ENCODE peak calls at places on chromosomes 12 and 14, in nine cellular contexts. A is cardiac muscle cell, Z is spleen, L is hepatocyte, Q is mammary epithelial cell, Y is right cardiac atrium, O is aorta, B is right atrium auricular region, P is heart left ventricle. R is an unnamed sample.

GRCh38 chr12:126747530-126748149 is 1519.3 kb upstream of the TMEM132C start:
- DNase-seq in Q (no peak), B (no peak), P (peak; percentile 73), Y (peak; percentile 28), Z (peak; percentile 83), L (peak; percentile 46), A (peak; percentile 57), O (peak; percentile 49), R (no peak)

GRCh38 chr14:26872510-26872909 is 274.7 kb upstream of the NOVA1 start:
- DNase-seq in Z (no peak), B (peak; percentile 70), L (no peak), A (peak; percentile 10), Q (no peak), O (no peak), P (no peak), Y (peak; percentile 39), R (no peak)

GRCh38 chr12:6234214-6234613 is 34.0 kb downstream of the CD9 start:
- DNase-seq in O (no peak), A (no peak), P (no peak), Q (no peak), Y (no peak), Z (no peak), L (no peak), B (no peak), R (no peak)

GRCh38 chr12:121145221-121145620 is 12.5 kb downstream of the P2RX7 start:
- DNase-seq in L (no peak), Z (no peak), O (no peak), Y (no peak), A (no peak), B (no peak), P (no peak), Q (no peak), R (no peak)

GRCh38 chr12:13937735-13938134 is 43.7 kb downstream of the GRIN2B start:
- DNase-seq in O (no peak), P (no peak), L (no peak), Q (no peak), Y (no peak), A (no peak), Z (no peak), B (no peak), R (no peak)

GRCh38 chr12:67434653-67435375 is 165.7 kb downstream of the CAND1 start:
- DNase-seq in Z (no peak), L (peak; percentile 66), A (no peak), P (no peak), B (peak; percentile 69), Y (no peak), O (peak; percentile 52), Q (peak; percentile 67), R (peak; percentile 58)

GRCh38 chr12:50065726-50066310 is 8.4 kb downstream of the ASIC1 start:
- DNase-seq in Y (no peak), Q (no peak), P (no peak), O (peak; percentile 34), A (no peak), B (no peak), L (no peak), Z (no peak), R (no peak)

GRCh38 chr14:23379331-23380196 is 2.7 kb downstream of the CMTM5 start:
- DNase-seq in Z (peak; percentile 88), O (no peak), B (peak; percentile 76), A (peak; percentile 86), Q (peak; percentile 55), P (peak; percentile 81), L (peak; percentile 79), Y (peak; percentile 67), R (peak; percentile 8)

GRCh38 chr12:6278439-6279255 is 31.8 kb upstream of the PLEKHG6 start:
- DNase-seq in Z (peak; percentile 96), L (peak; percentile 97), A (peak; percentile 89), O (peak; percentile 92), Q (peak; percentile 93), B (peak; percentile 86), Y (peak; percentile 91), P (peak; percentile 92), R (no peak)

GRCh38 chr12:50533971-50534370 is 29.2 kb downstream of the DIP2B start:
- DNase-seq in Q (no peak), Y (no peak), O (no peak), B (no peak), Z (no peak), L (no peak), A (no peak), P (no peak), R (no peak)

GRCh38 chr14:78355109-78355508 is 184.9 kb downstream of the NRXN3 start:
- DNase-seq in O (no peak), P (no peak), Y (no peak), Z (no peak), Q (no peak), L (no peak), B (no peak), A (no peak), R (no peak)

GRCh38 chr12:106841471-106842302 is 67.2 kb downstream of the RIC8B start:
- DNase-seq in P (no peak), L (peak; percentile 61), O (no peak), A (peak; percentile 72), B (no peak), Q (peak; percentile 17), Y (no peak), Z (no peak), R (no peak)

GRCh38 chr12:29562167-29562776 is 64.8 kb upstream of the OVCH1 start:
- DNase-seq in Z (no peak), B (peak; percentile 70), Y (peak; percentile 39), A (peak; percentile 38), L (no peak), O (peak; percentile 56), P (no peak), Q (no peak), R (no peak)

GRCh38 chr12:124761876-124762275 is 101.8 kb downstream of the SCARB1 start:
- DNase-seq in Q (no peak), Y (peak; percentile 65), P (no peak), Z (no peak), A (peak; percentile 35), B (no peak), L (no peak), O (no peak), R (no peak)

GRCh38 chr12:77925536-77926108 is 94.9 kb downstream of the NAV3 start:
- DNase-seq in A (peak; percentile 78), Y (peak; percentile 76), Q (peak; percentile 77), Z (peak; percentile 70), P (peak; percentile 62), L (peak; percentile 85), O (peak; percentile 60), B (peak; percentile 77), R (peak; percentile 81)

GRCh38 chr12:3418609-3419469 is 72.2 kb upstream of the PRMT8 start:
- DNase-seq in Y (no peak), A (no peak), O (no peak), B (peak; percentile 11), P (no peak), Q (no peak), Z (no peak), L (peak; percentile 44), R (no peak)

GRCh38 chr12:75481013-75481705 is 604 bp downstream of the GLIPR1 start:
- DNase-seq in Y (no peak), P (no peak), A (no peak), B (no peak), Q (no peak), Z (no peak), L (no peak), O (no peak), R (no peak)
- H3K27ac ChIP-seq in Y (no peak overlapping the region), P (peak overlapping the region; percentile 73), A (no peak overlapping the region), B (peak overlapping the region; percentile 70), Q (peak overlapping the region; percentile 85), Z (peak overlapping the region; percentile 93), L (peak overlapping the region; percentile 83), O (peak overlapping the region; percentile 97), R (peak overlapping the region; percentile 79)

GRCh38 chr14:22271838-22272237 is 317.2 kb downstream of the DAD1 start:
- DNase-seq in A (no peak), Z (no peak), P (no peak), O (no peak), B (no peak), L (no peak), Y (no peak), Q (no peak), R (no peak)
- H3K27ac ChIP-seq in A (no peak overlapping the region), Z (no peak overlapping the region), P (no peak overlapping the region), O (no peak overlapping the region), B (no peak overlapping the region), L (no peak overlapping the region), Y (no peak overlapping the region), Q (no peak overlapping the region), R (no peak overlapping the region)

GRCh38 chr12:56943878-56944277 is 9.7 kb upstream of the SDR9C7 start:
- DNase-seq in B (no peak), L (no peak), Q (no peak), Y (no peak), Z (no peak), A (no peak), O (no peak), P (no peak), R (no peak)

GRCh38 chr12:56951582-56952339 is 5.6 kb downstream of the RDH16 start:
- DNase-seq in P (no peak), Q (no peak), B (no peak), Z (no peak), Y (no peak), O (no peak), A (no peak), L (no peak), R (no peak)

GRCh38 chr12:56948881-56949280 is 8.5 kb downstream of the RDH16 start:
- DNase-seq in A (no peak), B (no peak), P (no peak), Q (no peak), L (no peak), Y (no peak), Z (no peak), O (no peak), R (no peak)

GRCh38 chr12:56953314-56953713 is 4.1 kb downstream of the RDH16 start:
- DNase-seq in Y (no peak), O (no peak), A (no peak), L (no peak), Z (no peak), B (no peak), Q (no peak), P (no peak), R (no peak)

DNA sequence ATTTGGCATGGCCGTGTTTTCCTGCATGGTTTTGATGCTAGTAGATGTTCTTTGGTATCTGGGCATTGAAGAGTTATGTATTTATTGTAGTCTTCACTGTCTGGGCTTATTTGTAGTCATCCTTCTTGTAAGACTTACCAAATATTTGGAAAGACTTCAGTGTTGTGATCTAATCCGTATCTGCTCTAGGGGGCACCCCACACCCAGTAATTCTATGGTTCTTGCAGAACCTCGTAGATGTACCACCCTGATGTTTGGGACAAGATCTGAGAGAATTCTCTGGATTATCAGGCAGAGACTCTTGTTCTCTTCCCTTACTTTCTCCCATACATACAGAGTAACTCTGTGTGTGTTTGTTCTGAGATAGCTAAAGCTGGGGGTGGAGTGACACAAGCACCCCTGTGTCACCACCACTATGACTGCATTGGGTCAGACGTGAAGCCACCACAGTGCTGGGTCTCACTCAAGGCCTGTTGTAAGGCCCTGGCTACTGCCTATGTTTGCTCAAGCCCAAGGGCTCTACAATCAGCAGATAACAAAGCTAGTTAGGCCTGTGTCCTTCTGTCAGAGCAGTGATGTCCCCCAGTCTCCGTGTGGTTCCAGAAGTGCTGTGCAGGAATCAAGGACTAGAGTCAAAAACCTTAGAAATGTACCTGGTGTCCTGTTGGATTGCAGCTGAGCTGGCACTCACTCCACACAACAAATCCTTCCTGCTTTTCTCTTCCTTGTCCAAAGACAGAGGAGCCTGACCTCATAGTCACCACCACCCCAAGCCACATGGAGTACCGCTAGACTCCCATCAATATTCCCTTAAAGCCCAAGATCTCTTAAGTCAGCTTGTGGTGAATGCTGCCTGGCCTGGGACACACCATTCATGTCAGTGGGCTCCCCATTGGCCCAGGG is 9.5 kb downstream of the RDH16 start:
- DNase-seq in P (no peak), O (no peak), B (no peak), L (no peak), Z (no peak), Y (no peak), A (no peak), Q (no peak), R (no peak)
- H3K27ac ChIP-seq in P (no peak overlapping the region), O (no peak overlapping the region), B (no peak overlapping the region), L (no peak overlapping the region), Z (no peak overlapping the region), Y (no peak overlapping the region), A (no peak overlapping the region), Q (no peak overlapping the region), R (no peak overlapping the region)

GRCh38 chr12:65537978-65538377 is 259.5 kb downstream of the MSRB3 start:
- DNase-seq in O (no peak), A (no peak), Z (no peak), P (no peak), L (no peak), B (no peak), Q (peak; percentile 39), Y (no peak), R (no peak)
- H3K27ac ChIP-seq in O (no peak overlapping the region), A (no peak overlapping the region), Z (no peak overlapping the region), P (no peak overlapping the region), L (peak overlapping the region; percentile 74), B (no peak overlapping the region), Q (peak overlapping the region; percentile 80), Y (no peak overlapping the region), R (peak overlapping the region; percentile 91)

R was measured in epithelial cell of prostate.